ENCODE peak calls at places on chromosomes 2 and 18, in nine cellular contexts. X is right atrium auricular region, I is chondrocyte, M is uterus, O is heart left ventricle, S is dorsolateral prefrontal cortex, C is AG09309, Q is omental fat pad, Z is fibroblast of mammary gland. A is an unnamed sample.

GRCh38 chr2:145723872-145724271 is 1204.0 kb upstream of the ZEB2 start:
- DNase-seq in C (no peak), O (no peak), S (no peak), Z (no peak), I (no peak), X (no peak), Q (no peak), M (no peak), A (no peak)

GRCh38 chr18:56807883-56808282 is 156.7 kb downstream of the WDR7 start:
- DNase-seq in I (no peak), C (no peak), Q (no peak), M (no peak), S (no peak), Z (no peak), X (no peak), O (no peak), A (no peak)

GRCh38 chr2:63842149-63843061 is 709 bp downstream of the UGP2 start:
- DNase-seq in O (no peak), C (peak), I (no peak), Z (peak), Q (no peak), X (peak), M (peak), S (no peak), A (peak)

GRCh38 chr18:72991379-72991778 is 123.6 kb upstream of the NETO1 start:
- DNase-seq in Q (no peak), M (no peak), O (no peak), S (no peak), I (no peak), C (no peak), Z (no peak), X (no peak), A (no peak)

GRCh38 chr18:74516271-74517235 is 17.7 kb upstream of the CNDP1 start:
- DNase-seq in X (no peak), Z (no peak), Q (no peak), S (no peak), I (no peak), M (no peak), C (no peak), O (no peak), A (no peak)

GRCh38 chr2:96831679-96832078 is 12.1 kb downstream of the ANKRD23 start:
- DNase-seq in O (no peak), I (no peak), X (no peak), Q (no peak), C (no peak), Z (no peak), M (no peak), S (no peak), A (no peak)

GRCh38 chr18:44238449-44238848 is 442.2 kb upstream of the SETBP1 start:
- DNase-seq in M (no peak), Z (peak), O (no peak), Q (no peak), C (no peak), S (no peak), I (no peak), X (no peak), A (no peak)

GRCh38 chr2:229407170-229407569 is 136.1 kb upstream of the PID1 start:
- DNase-seq in O (peak), C (peak), Z (peak), X (peak), M (peak), S (peak), I (no peak), Q (peak), A (no peak)

GRCh38 chr18:48541026-48541746 is 2.4 kb downstream of the CTIF start:
- DNase-seq in X (peak), I (no peak), Q (no peak), S (peak), O (peak), M (peak), Z (peak), C (peak), A (peak)

DNA sequence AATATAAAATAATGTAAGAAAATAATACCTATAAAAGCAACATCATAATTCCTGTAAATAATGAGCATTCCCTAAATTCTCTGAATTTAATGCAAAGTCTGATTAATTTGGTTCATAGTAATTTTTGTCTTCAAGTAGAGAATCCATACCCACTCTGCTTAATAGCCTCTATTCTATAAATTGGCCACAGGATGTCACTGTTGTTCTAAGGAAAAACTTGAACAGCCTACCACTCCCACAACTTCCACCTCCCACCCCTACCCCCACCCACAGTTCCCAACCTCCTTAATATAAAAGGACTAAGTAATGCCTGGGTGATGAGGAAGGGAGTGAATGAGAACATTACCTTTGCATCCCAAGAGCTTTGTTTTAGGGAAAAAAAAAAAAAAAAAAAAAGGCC is 27.2 kb upstream of the BBS5 start:
- DNase-seq in O (no peak), X (no peak), Q (no peak), M (no peak), C (peak), I (no peak), S (no peak), Z (peak), A (no peak)
- TF ChIP-seq CTCF in O (peak), X (peak), Q (no peak), M (no peak), C (peak), I (peak), S (peak), Z (peak), A (peak)

DNA sequence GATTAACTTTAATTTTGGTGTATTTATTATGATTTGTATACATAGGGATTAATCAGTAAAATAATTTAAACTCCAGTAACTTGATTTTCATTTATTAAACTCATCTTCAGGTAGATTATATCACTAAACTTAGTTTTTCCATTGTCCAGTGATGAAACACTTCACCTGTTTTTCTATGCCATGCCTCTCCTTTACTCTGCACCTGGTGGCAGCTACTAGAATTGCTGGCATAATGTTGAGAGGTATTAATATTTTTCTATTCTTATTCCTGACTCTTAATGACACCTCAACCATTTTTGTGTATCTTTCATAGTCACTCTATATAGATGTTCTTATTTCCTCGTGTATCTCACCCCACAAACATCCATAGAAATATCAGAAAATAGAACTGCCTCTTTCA is 940.3 kb upstream of the CRIM1 start:
- DNase-seq in X (no peak), I (no peak), M (no peak), Z (no peak), Q (no peak), O (no peak), S (no peak), C (no peak), A (no peak)
- TF ChIP-seq CTCF in X (no peak), I (peak), M (no peak), Z (peak), Q (no peak), O (no peak), S (no peak), C (no peak), A (peak)

DNA sequence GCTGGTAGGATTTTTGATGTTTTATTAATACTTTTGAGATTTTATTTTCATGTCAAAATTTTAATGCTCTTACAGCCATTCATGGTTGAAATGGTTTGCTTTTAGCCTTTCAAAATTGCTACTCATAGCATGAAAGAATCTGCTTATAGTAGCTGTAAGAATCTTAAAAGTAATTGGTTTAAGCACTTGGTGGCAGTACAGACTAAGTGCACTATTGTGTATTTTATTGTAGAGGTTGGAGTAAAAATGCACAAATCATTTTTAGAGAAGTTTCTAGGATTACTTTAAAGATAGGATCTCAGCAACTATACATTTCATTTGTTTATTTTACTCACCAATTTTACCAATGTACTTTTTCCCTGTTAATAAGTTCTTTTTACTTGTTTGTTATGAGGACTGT is 205.8 kb downstream of the SPAG16 start:
- DNase-seq in S (no peak), X (no peak), M (no peak), I (no peak), Q (no peak), C (no peak), O (no peak), Z (no peak), A (no peak)
- TF ChIP-seq CTCF in S (no peak), X (no peak), M (no peak), I (peak), Q (no peak), C (no peak), O (no peak), Z (no peak), A (no peak)

GRCh38 chr2:215038411-215038810 is 100.0 kb downstream of the ABCA12 start:
- DNase-seq in X (no peak), Z (no peak), I (no peak), C (no peak), S (no peak), Q (no peak), O (no peak), M (no peak), A (no peak)
- TF ChIP-seq CTCF in X (no peak), Z (no peak), I (no peak), C (no peak), S (no peak), Q (no peak), O (no peak), M (no peak), A (no peak)

DNA sequence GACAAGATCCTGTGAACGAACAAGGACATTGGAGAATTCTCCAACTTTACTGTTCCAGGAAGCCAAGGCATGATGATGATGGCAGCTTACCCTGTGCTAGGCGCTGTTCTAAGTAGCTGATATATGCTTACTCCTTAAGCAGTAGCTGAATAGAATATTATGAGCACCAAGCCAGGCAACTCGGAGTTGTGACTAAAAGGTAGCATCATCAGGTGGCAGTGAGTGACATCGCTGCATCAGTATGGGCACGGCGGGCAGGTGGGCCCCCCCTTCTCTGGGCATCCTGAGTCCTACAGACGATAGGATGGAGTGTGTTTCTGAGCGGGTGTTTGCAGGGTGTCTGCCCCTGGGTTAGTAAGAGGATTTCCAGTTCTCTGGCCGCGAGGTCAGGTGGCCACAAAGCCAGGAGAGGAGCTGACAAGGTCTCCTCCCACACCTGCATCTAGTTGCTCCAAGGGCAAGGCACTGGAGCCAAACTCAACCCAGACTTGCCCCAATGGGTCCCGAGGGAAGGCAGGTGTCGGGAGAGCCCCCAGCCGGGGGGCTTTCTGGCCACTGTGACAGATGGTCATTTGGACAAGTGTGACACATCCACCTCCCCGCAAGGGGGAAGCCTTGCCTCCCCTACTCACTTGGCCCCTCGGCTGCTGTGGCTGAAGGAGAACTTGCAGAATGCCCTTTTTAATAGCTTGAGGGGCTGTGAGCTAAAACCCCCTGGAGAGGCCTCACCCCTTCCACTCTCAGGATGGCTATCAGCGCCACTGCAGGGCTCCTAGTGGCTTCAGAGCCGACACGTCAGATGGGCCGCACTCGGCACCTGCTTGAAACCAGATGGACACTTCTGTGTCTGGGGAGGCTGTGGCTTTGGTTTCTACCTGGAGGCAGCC is 55.5 kb downstream of the CRACDL start:
- DNase-seq in O (no peak), X (peak), Z (no peak), S (no peak), C (no peak), M (no peak), I (no peak), Q (no peak), A (no peak)
- TF ChIP-seq CTCF in O (no peak), X (no peak), Z (no peak), S (no peak), C (no peak), M (no peak), I (no peak), Q (no peak), A (no peak)

GRCh38 chr2:103980401-103980800 is 873.5 kb upstream of the POU3F3 start:
- DNase-seq in X (no peak), I (no peak), Z (no peak), Q (no peak), M (no peak), O (no peak), S (no peak), C (no peak), A (no peak)

DNA sequence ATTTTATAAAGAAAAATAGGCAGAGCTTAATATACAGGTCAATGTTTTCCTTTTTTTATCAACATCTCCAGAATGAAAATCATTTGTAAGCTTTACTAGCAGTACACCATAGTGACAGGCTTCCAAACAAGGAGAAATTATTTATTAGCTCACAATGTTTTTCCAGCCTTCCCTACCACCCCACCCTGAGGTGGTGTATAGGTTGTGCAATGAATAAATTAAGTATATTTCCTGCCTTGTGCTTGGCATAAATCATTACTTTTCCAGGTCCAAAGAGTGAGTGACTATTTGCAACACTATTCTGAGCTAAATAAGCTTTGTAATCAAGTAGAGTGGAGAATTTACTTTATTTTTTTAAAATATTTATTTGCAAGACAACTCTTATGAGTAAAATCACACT is 876.2 kb upstream of the POU3F3 start:
- DNase-seq in M (no peak), X (no peak), O (no peak), S (no peak), I (no peak), Z (no peak), Q (no peak), C (no peak), A (no peak)
- TF ChIP-seq CTCF in M (no peak), X (no peak), O (no peak), S (no peak), I (no peak), Z (no peak), Q (no peak), C (no peak), A (no peak)